ENCODE peak calls at places on chromosome 7, in four cellular contexts. B is H1, E is GM12878, M is IMR-90. T is an unnamed sample.
A peak's percentile ranks its signal among the peaks of the same experiment; 100 is the strongest.

GRCh38 chr7:30433082-30433481 is 45.5 kb downstream of the NOD1 start:
- DNase-seq in M (peak; percentile 75), E (no peak), B (no peak), T (no peak)

GRCh38 chr7:47088329-47089067 is 493.4 kb downstream of the TNS3 start:
- DNase-seq in B (peak; percentile 63), E (no peak), M (peak; percentile 67), T (peak; percentile 66)

GRCh38 chr7:94660006-94660405 is 4.1 kb upstream of the SGCE start:
- DNase-seq in E (no peak), M (no peak), B (no peak), T (no peak)

GRCh38 chr7:87413951-87414381 is 61.5 kb downstream of the ABCB4 start:
- DNase-seq in M (peak; percentile 84), B (no peak), E (no peak), T (no peak)

GRCh38 chr7:37089972-37090371 is 358.7 kb downstream of the ELMO1 start:
- DNase-seq in M (no peak), B (no peak), E (no peak), T (no peak)

GRCh38 chr7:97480700-97481410 is 251.0 kb upstream of the TAC1 start:
- DNase-seq in E (no peak), B (no peak), M (no peak), T (no peak)

GRCh38 chr7:36129048-36129534 is 24.0 kb upstream of the EEPD1 start:
- DNase-seq in M (peak; percentile 55), E (no peak), B (no peak), T (no peak)

GRCh38 chr7:2029211-2029905 is 203.4 kb downstream of the MAD1L1 start:
- DNase-seq in B (no peak), M (no peak), E (no peak), T (no peak)

GRCh38 chr7:92681633-92682032 is 91.4 kb upstream of the FAM133B start:
- DNase-seq in E (no peak), B (no peak), M (no peak), T (no peak)

GRCh38 chr7:101172854-101173751 is 7.0 kb downstream of the NAT16 start:
- DNase-seq in M (peak; percentile 71), B (peak; percentile 64), E (no peak), T (peak; percentile 60)

GRCh38 chr7:105306160-105306784 is 82.4 kb downstream of the SRPK2 start:
- DNase-seq in E (no peak), B (no peak), M (no peak), T (no peak)

GRCh38 chr7:40015790-40016296 is 65.8 kb downstream of the CDK13 start:
- DNase-seq in B (no peak), E (peak; percentile 62), M (peak; percentile 35), T (no peak)

GRCh38 chr7:27210441-27211083 is 10.7 kb upstream of the HOXA13 start:
- DNase-seq in M (peak; percentile 32), B (peak; percentile 86), E (no peak), T (peak; percentile 61)

GRCh38 chr7:35725280-35725680 is 30.3 kb upstream of the HERPUD2 start:
- DNase-seq in B (no peak), E (peak; percentile 93), M (no peak), T (peak; percentile 39)

GRCh38 chr7:128097211-128097731 is 66.0 kb upstream of the LRRC4 start:
- DNase-seq in M (peak; percentile 38), B (no peak), E (no peak), T (no peak)

GRCh38 chr7:66282594-66282935 is 77.4 kb downstream of the TPST1 start:
- DNase-seq in M (no peak), B (no peak), E (no peak), T (no peak)

GRCh38 chr7:66277492-66277891 is 72.4 kb downstream of the TPST1 start:
- DNase-seq in M (peak; percentile 47), B (no peak), E (no peak), T (no peak)

GRCh38 chr7:66279912-66280311 is 74.8 kb downstream of the TPST1 start:
- DNase-seq in M (no peak), B (no peak), E (no peak), T (no peak)

GRCh38 chr7:66283003-66283920 is 78.1 kb downstream of the TPST1 start:
- DNase-seq in B (no peak), M (peak; percentile 89), E (no peak), T (no peak)

DNA sequence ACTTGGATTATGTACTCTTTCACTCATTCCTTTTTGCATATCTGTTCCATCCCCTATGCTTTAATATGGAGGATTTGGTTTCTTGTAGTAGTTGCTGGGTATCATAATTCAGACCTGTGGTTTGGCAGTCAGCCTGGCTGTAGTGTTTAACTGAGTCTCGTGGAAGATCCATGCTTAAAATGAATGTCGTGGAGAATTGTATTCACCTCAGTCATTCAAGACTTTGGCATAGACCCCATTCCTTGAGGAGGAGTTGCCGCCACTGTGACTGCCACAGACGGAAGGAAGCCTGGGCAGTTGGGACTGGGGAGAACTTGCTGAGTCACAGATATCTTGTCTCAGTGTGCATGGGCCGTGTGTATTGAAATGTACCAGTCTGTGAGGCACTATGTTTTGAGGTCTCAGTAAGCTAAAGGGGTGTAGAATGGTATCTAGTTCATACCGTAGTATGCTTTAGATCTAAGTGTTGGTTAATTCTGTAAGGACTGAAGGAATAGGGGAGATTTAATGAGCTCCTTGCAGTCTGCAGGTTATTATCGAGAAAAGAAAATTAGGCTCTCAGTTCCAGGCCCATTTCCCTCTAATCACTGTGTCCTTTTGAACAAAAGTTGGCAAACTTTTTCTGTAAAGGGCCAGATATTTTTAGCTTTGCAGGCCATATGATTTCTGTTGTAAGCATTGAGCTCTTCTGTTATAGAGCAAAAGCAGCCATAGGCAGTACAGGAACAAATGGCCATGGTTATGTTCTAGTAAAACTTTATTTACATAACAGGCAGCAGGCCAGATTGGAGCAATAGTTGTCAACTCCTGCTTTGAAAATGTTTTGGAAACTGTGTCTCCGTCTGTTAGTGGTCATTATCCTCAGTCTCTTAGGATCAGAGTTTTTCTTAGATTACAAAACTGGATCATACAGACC is 76.8 kb downstream of the TPST1 start:
- DNase-seq in E (no peak), M (peak; percentile 98), B (no peak), T (peak; percentile 59)
- TF ChIP-seq CHD1 in E (no peak), M (no peak), B (no peak), T (no peak)

GRCh38 chr7:112547916-112548315 is 67.1 kb downstream of the LSMEM1 start:
- DNase-seq in B (no peak), M (peak; percentile 29), E (no peak), T (no peak)
- TF ChIP-seq CHD1 in B (no peak), M (no peak), E (no peak), T (no peak)

DNA sequence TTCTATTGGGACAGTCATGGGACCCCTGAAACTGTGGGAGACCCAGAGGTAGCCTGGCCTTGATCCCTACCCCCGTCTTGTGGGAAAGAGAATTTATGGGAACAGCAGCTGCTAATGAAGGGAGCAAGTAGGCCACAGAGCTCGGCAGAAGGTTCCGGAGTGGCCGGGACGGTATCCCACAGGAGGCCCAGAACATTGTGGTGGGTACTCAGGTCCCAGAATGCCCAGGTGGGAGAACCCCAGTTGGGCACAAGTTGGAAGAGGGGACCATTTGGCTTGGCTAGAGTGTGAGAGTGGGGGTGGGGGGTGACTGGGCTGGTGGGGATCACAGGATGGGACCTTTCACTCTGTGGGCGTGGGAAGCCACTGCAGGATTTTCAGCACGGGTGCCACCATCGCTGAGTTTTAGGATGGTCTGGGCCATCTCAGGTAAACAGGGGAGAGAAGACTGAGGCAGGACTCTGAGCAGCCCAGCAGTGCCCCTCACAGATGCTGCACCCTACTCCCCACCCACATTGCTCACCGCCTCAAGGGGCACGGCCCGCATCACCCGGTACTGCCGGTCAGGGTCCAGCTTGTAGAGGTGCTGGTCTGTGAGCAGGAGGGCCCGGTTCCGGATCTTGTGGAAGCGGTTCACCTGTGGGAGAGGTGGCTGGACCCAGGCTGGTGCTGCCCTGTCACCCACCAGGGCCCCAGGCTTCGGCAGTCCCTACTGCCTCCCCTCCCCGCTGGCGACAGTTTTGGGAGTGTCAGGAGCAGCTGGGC is 15.1 kb downstream of the MYO1G start:
- DNase-seq in E (no peak), B (peak; percentile 43), M (no peak), T (no peak)
- TF ChIP-seq CHD1 in E (no peak), B (no peak), M (no peak), T (no peak)

DNA sequence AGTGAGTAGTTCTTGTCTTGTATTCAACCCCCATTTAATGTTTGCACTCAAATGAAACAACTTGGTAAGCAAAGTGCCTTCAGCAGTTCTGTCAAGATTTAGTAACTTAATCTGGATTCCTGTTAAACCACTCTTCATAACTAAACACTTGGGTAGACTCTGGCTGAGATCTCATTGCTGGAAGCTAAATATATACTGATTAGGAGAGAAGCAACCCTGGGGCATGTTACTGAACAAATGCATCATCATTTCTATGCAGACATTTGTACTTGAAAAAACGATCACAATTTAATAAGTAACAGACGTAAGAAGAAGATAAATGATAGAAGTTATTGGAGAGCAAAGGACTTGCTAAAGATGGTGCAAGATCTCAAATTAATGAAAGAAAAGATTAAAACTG is 308.4 kb upstream of the POM121L12 start:
- DNase-seq in E (no peak), M (no peak), B (no peak), T (no peak)
- TF ChIP-seq CHD1 in E (no peak), M (no peak), B (no peak), T (no peak)

GRCh38 chr7:75579899-75580298 is 87.8 kb downstream of the SPDYE5 start:
- DNase-seq in E (no peak), M (no peak), B (no peak), T (no peak)

GRCh38 chr7:75575488-75576112 is 83.5 kb downstream of the SPDYE5 start:
- DNase-seq in M (no peak), B (no peak), E (no peak), T (no peak)

GRCh38 chr7:75573477-75574019 is 81.4 kb downstream of the SPDYE5 start:
- DNase-seq in B (no peak), E (no peak), M (no peak), T (no peak)

GRCh38 chr7:75583255-75583654 is 91.1 kb downstream of the SPDYE5 start:
- DNase-seq in M (no peak), B (no peak), E (no peak), T (no peak)

DNA sequence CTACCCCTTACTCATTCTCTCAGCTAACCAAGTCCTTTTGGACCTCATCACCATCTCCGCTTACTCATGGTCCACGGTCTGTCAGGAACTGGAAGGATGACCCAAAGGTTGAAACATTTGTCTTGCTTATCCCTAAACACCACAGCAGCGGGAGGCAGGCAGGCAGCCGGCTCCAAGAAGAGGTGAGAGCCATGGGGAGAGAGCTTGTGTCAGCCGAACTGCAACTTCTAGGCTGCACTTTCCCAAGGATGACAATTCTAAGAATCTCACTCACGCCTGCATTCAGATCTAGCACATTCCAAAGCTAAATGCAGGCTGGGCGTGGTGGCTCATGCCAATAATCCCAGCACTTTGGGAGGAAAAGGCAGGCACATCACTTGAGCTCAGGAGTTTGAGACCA is 86.0 kb downstream of the SPDYE5 start:
- DNase-seq in B (no peak), M (no peak), E (no peak), T (no peak)
- TF ChIP-seq CHD1 in B (no peak), M (no peak), E (no peak), T (no peak)

GRCh38 chr7:131385039-131385605 is 57.4 kb downstream of the MKLN1 start:
- DNase-seq in M (peak; percentile 69), E (no peak), B (no peak), T (no peak)
- TF ChIP-seq CHD1 in M (no peak), E (no peak), B (no peak), T (no peak)

DNA sequence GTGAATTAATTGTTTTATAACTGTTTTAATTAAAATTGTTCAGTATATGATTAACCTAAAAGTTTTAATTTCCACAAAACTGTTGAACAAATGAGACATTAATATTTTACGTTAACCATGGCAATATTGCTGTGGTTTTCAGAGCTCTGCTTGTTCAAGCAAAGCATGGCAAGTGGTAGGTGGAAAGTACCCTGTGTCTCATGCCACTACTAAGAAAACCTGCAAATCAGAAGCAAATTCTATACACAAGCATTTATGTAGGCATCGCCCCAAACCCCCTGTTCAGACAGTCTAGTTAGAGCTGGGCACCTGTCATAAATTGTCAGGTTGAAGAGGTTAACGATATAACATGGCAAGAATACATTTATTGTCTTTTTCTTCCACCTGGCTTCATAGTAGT is 66.2 kb downstream of the AUTS2 start:
- DNase-seq in M (no peak), E (no peak), B (no peak), T (no peak)
- TF ChIP-seq CHD1 in M (no peak), E (no peak), B (no peak), T (no peak)

T was measured in K562.